ENCODE peak calls at places on chromosome 10, in seven cellular contexts. A, D, E, N, O, Q and J are unnamed samples.

GRCh38 chr10:43053825-43054224 is 23.0 kb upstream of the RET start:
- DNase-seq in A (no peak), D (no peak), E (no peak), N (no peak), O (peak; percentile 32), Q (no peak), J (no peak)

GRCh38 chr10:133391761-133392518 is 2.0 kb upstream of the MTG1 start:
- DNase-seq in A (no peak), D (no peak), E (no peak), N (no peak), O (no peak), Q (no peak), J (no peak)

GRCh38 chr10:22365644-22366565 is 20.6 kb downstream of the SPAG6 start:
- DNase-seq in A (no peak), D (no peak), E (no peak), N (no peak), O (no peak), Q (no peak), J (no peak)

GRCh38 chr10:25974897-25975459 is 40.9 kb downstream of the MYO3A start:
- DNase-seq in A (no peak), D (no peak), E (no peak), N (no peak), O (no peak), Q (no peak), J (no peak)

GRCh38 chr10:132397671-132398565 is 918 bp downstream of the PWWP2B start:
- DNase-seq in A (no peak), D (no peak), E (peak; percentile 80), N (no peak), O (no peak), Q (no peak), J (no peak)

GRCh38 chr10:74891048-74891447 is 64.6 kb downstream of the KAT6B start:
- DNase-seq in A (no peak), D (no peak), E (peak; percentile 68), N (no peak), O (no peak), Q (no peak), J (peak; percentile 35)

GRCh38 chr10:129365767-129366400 is 101.2 kb upstream of the MGMT start:
- DNase-seq in A (no peak), D (no peak), E (no peak), N (peak; percentile 29), O (no peak), Q (no peak), J (no peak)

GRCh38 chr10:24459836-24460235 is 250.9 kb downstream of the KIAA1217 start:
- DNase-seq in A (no peak), D (no peak), E (no peak), N (no peak), O (no peak), Q (no peak), J (no peak)

GRCh38 chr10:45407542-45407941 is 33.5 kb downstream of the ALOX5 start:
- DNase-seq in A (no peak), D (no peak), E (no peak), N (no peak), O (no peak), Q (no peak), J (no peak)

GRCh38 chr10:11934262-11934661 is 108.3 kb downstream of the UPF2 start:
- DNase-seq in A (no peak), D (no peak), E (no peak), N (no peak), O (no peak), Q (no peak), J (no peak)

GRCh38 chr10:52485486-52485885 is 171.4 kb downstream of the DKK1 start:
- DNase-seq in A (no peak), D (no peak), E (no peak), N (no peak), O (no peak), Q (no peak), J (no peak)

GRCh38 chr10:3935141-3935540 is 150.1 kb upstream of the KLF6 start:
- DNase-seq in A (peak; percentile 60), D (peak; percentile 63), E (no peak), N (no peak), O (no peak), Q (no peak), J (peak; percentile 56)

GRCh38 chr10:89846276-89846630 is 144.9 kb downstream of the KIF20B start:
- DNase-seq in A (no peak), D (no peak), E (no peak), N (no peak), O (no peak), Q (no peak), J (no peak)

GRCh38 chr10:43137971-43138756 is at the start of gene CSGALNACT2:
- DNase-seq in A (peak; percentile 78), D (peak; percentile 86), E (peak; percentile 80), N (peak; percentile 34), O (peak; percentile 85), Q (peak; percentile 54), J (peak; percentile 87)

GRCh38 chr10:6070647-6071046 is 8.5 kb upstream of the IL2RA start:
- DNase-seq in A (no peak), D (no peak), E (peak; percentile 0), N (no peak), O (no peak), Q (no peak), J (no peak)

GRCh38 chr10:20817646-20818045 is 79.5 kb downstream of the NEBL start:
- DNase-seq in A (no peak), D (no peak), E (no peak), N (no peak), O (no peak), Q (no peak), J (no peak)

GRCh38 chr10:110413903-110414562 is 83.7 kb upstream of the DUSP5 start:
- DNase-seq in A (no peak), D (no peak), E (no peak), N (no peak), O (no peak), Q (no peak), J (no peak)

GRCh38 chr10:101576229-101576863 is 11.7 kb downstream of the POLL start:
- DNase-seq in A (no peak), D (no peak), E (peak; percentile 4), N (no peak), O (no peak), Q (no peak), J (no peak)

GRCh38 chr10:6136215-6137201 is 47.7 kb downstream of the RBM17 start:
- DNase-seq in A (no peak), D (peak; percentile 12), E (no peak), N (no peak), O (no peak), Q (no peak), J (no peak)

GRCh38 chr10:89646833-89647570 is 2.0 kb upstream of the PANK1 start:
- DNase-seq in A (no peak), D (no peak), E (no peak), N (no peak), O (no peak), Q (no peak), J (no peak)

GRCh38 chr10:80662429-80663211 is 124.9 kb downstream of the SH2D4B start:
- DNase-seq in A (peak; percentile 56), D (peak; percentile 80), E (peak; percentile 80), N (peak; percentile 61), O (peak; percentile 90), Q (peak; percentile 35), J (peak; percentile 82)

GRCh38 chr10:110471566-110472139 is 26.1 kb upstream of the DUSP5 start:
- DNase-seq in A (no peak), D (no peak), E (no peak), N (no peak), O (no peak), Q (no peak), J (no peak)

GRCh38 chr10:133525444-133525843 is 1.7 kb upstream of the CYP2E1 start:
- DNase-seq in A (no peak), D (no peak), E (no peak), N (no peak), O (no peak), Q (no peak), J (no peak)

GRCh38 chr10:71852335-71852937 is 1.4 kb upstream of the PSAP start:
- DNase-seq in A (no peak), D (no peak), E (no peak), N (no peak), O (no peak), Q (no peak), J (peak; percentile 83)

GRCh38 chr10:75291800-75292199 is 56.0 kb upstream of the COMTD1 start:
- DNase-seq in A (no peak), D (no peak), E (no peak), N (no peak), O (no peak), Q (no peak), J (no peak)

GRCh38 chr10:88473989-88474883 is 108.9 kb downstream of the RNLS start:
- DNase-seq in A (peak; percentile 79), D (peak; percentile 43), E (peak; percentile 77), N (peak; percentile 33), O (no peak), Q (peak; percentile 71), J (no peak)
- H3K4me3 ChIP-seq in A (no peak overlapping the region), D (no peak overlapping the region), E (no peak overlapping the region), N (no peak overlapping the region), O (no peak overlapping the region), Q (peak overlapping the region; percentile 6), J (no peak overlapping the region)

DNA sequence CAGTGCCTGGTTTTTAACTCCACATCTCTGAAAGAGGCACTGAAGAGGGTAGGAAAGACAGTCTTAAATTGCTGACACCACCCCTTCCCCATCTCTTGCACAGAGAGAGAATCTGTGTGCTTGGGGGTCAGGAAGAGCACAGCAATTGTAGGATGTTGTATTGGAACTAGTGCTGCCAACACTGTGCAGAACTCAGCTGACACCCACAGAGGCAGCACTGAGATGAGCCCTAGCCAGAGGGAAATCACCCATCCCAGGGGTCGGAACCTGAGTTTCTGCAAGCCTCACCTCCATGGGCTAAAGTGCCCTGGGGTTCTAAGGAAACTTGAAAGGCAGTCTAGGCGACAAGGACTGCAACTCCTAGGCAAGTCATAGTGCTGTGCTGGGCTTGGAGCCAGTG is 11.0 kb upstream of the TNKS2 start:
- DNase-seq in A (no peak), D (no peak), E (no peak), N (no peak), O (no peak), Q (no peak), J (no peak)
- H3K27ac ChIP-seq in A (no peak overlapping the region), D (no peak overlapping the region), E (no peak overlapping the region), N (no peak overlapping the region), O (no peak overlapping the region), Q (no peak overlapping the region), J (no peak overlapping the region)

DNA sequence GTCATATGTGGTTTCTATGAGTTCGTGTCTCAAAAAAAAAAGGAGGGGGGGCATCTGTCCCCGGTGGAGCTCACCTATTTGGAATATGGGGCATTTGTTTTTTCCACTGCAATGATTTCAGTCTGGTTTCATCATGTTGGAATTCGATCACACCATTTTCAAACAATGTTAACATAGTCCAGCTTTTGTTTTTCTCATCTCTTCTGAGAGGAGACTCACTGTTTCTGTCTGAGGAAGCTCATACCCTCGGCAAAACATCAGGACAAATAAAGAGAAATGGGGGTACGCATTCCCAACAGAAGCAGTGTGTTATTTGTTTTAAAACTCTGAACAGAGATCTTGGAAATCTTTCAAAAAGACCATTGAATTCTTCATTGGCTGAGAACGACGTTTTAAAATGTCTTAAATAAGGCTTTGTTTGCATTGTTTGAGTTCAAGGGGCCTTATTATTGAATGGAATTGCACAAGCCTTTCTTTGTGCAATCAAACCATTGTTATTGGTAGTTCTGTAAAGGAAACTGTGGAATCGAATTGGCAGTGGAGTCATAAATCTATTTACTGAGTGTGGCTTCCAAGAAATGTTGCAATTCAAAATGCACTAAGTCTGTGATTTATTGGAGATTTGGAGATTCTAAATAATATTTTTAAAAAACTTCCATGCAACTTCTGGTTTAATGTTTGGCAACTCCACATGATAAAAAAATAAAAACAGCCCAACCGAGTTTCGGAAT is 173.1 kb downstream of the RTKN2 start:
- DNase-seq in A (no peak), D (no peak), E (no peak), N (no peak), O (no peak), Q (no peak), J (no peak)
- TF ChIP-seq POLR2A in A (no peak), D (no peak), E (no peak), N (no peak), O (no peak), Q (no peak), J (no peak)

GRCh38 chr10:79347226-79347893 is at the start of gene PPIF:
- DNase-seq in A (peak; percentile 89), D (peak; percentile 94), E (peak; percentile 95), N (peak; percentile 81), O (peak; percentile 96), Q (peak; percentile 88), J (peak; percentile 98)
- H3K4me3 ChIP-seq in A (peak within 1 kb of the TSS; percentile 86), D (peak within 1 kb of the TSS; percentile 47), E (peak within 1 kb of the TSS; percentile 74), N (peak within 1 kb of the TSS; percentile 85), O (peak within 1 kb of the TSS; percentile 74), Q (peak within 1 kb of the TSS; percentile 58), J (peak within 1 kb of the TSS; percentile 68)